ENCODE peak calls at places on chromosomes 7 and 10, in four cellular contexts. Y is NCI-H460; X is SK-N-MC; M is activated naive CD8-positive, alpha-beta T cell treated with anti-CD3 and anti-CD28 coated beads, Interleukin-2, amount 50 U/mL, for 16 hours. A is an unnamed sample.

GRCh38 chr7:133235212-133235883 is 17.5 kb upstream of the EXOC4 start:
- DNase-seq in M (no peak), X (no peak), Y (no peak), A (peak; percentile 9)

GRCh38 chr10:31318382-31318853 is 598 bp upstream of the ZEB1 start:
- DNase-seq in Y (peak; percentile 12), M (no peak), X (no peak), A (peak; percentile 75)

GRCh38 chr7:32761451-32762320 is 129.9 kb downstream of the KBTBD2 start:
- DNase-seq in Y (no peak), M (no peak), X (no peak), A (no peak)

GRCh38 chr7:92790987-92791386 is 45.4 kb downstream of the CDK6 start:
- DNase-seq in Y (no peak), M (no peak), X (no peak), A (peak; percentile 31)

GRCh38 chr7:28052933-28053332 is 127.7 kb downstream of the JAZF1 start:
- DNase-seq in X (no peak), M (no peak), Y (no peak), A (peak; percentile 57)

GRCh38 chr10:44809652-44810051 is 101.5 kb upstream of the TMEM72 start:
- DNase-seq in X (no peak), M (no peak), Y (no peak), A (no peak)

GRCh38 chr10:89160339-89160738 is 46.8 kb downstream of the CH25H start:
- DNase-seq in X (no peak), Y (no peak), M (no peak), A (no peak)

GRCh38 chr10:24215603-24216002 is 6.7 kb downstream of the KIAA1217 start:
- DNase-seq in M (no peak), Y (no peak), X (no peak), A (no peak)

GRCh38 chr10:131316321-131317075 is 5.0 kb upstream of the TCERG1L start:
- DNase-seq in Y (no peak), X (no peak), M (no peak), A (no peak)

GRCh38 chr7:105473163-105473562 is 48.9 kb downstream of the PUS7 start:
- DNase-seq in X (no peak), M (no peak), Y (no peak), A (peak; percentile 53)